ENCODE peak calls at places on chromosomes 12 and 14, in six cellular contexts. S, D, N, W, Z and Q are unnamed samples.

GRCh38 chr12:105214670-105215375 is 21.2 kb downstream of the APPL2 start:
- DNase-seq in W (no peak), D (no peak), Z (peak; percentile 93), N (no peak), S (no peak), Q (no peak)

GRCh38 chr12:131896080-131896810 is 1.8 kb downstream of the ULK1 start:
- DNase-seq in Z (peak; percentile 92), W (peak; percentile 94), D (peak; percentile 70), N (peak; percentile 75), S (peak; percentile 41), Q (peak; percentile 94)

GRCh38 chr14:70882771-70883492 is 24.3 kb upstream of the PCNX1 start:
- DNase-seq in N (peak; percentile 76), W (no peak), D (no peak), S (no peak), Z (peak; percentile 80), Q (no peak)

GRCh38 chr12:114817491-114818440 is 133.8 kb upstream of the TBX3 start:
- DNase-seq in N (no peak), W (peak; percentile 52), S (no peak), D (no peak), Z (no peak), Q (no peak)

GRCh38 chr14:54803396-54803795 is 99.2 kb downstream of the GCH1 start:
- DNase-seq in Z (no peak), S (no peak), W (no peak), D (no peak), N (no peak), Q (no peak)

GRCh38 chr12:38931461-38931860 is 26.1 kb upstream of the CPNE8 start:
- DNase-seq in N (no peak), Z (no peak), S (no peak), W (no peak), D (no peak), Q (no peak)

GRCh38 chr12:124913474-124914391 is 717 bp downstream of the UBC start:
- DNase-seq in N (peak; percentile 88), Z (peak; percentile 91), W (peak; percentile 94), S (peak; percentile 85), D (peak; percentile 50), Q (peak; percentile 66)

GRCh38 chr12:88856201-88856600 is 275.9 kb upstream of the KITLG start:
- DNase-seq in Z (no peak), W (no peak), D (no peak), N (no peak), S (no peak), Q (no peak)

GRCh38 chr14:55593698-55594097 is 13.7 kb downstream of the KTN1 start:
- DNase-seq in Z (no peak), D (no peak), N (no peak), S (no peak), W (no peak), Q (no peak)

DNA sequence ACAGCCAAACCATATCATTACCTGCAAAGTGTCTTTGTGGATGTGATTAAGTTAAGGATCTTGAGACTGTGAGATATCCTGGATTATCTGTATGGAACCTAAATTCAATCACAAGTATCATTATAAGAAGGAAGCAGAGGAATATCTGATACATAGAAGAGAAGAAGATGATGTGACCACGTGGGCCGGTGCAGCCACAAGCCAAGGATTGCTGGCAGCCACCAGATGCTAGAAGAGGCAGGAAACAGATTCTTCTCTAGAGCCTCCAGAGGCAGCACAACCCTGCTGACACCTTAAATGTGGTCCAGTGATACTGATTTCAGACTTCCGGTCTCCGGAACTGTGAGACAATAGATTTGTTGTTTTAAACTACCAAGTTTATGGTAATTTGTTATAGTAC is 6.1 kb upstream of the IFI27L2 start:
- DNase-seq in N (no peak), Z (no peak), W (no peak), S (no peak), D (no peak), Q (no peak)
- TF ChIP-seq CTCF in N (no peak), Z (no peak), W (no peak), S (no peak), D (no peak), Q (no peak)

DNA sequence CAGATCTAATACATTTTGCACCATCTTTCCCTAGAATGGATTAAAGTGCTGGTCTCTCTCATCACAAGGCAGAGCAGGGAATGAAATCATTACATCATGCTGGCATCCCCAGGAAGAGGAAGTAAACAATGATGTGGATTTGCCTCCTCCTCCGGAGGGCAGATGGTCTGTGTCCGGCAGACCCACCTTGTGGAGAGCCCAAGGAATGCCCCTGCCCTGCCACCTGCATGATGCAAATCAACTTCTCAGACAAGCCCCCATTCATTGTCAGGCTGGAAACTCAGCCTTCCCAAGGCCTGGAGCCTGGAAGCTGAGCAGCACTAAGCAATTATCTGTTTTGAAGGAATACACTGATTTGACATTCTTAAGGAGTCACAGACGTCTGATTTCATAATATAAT is 1149.1 kb downstream of the VRK1 start:
- DNase-seq in N (no peak), Z (no peak), S (no peak), D (no peak), W (no peak), Q (no peak)
- TF ChIP-seq CTCF in N (no peak), Z (no peak), S (no peak), D (no peak), W (no peak), Q (no peak)

DNA sequence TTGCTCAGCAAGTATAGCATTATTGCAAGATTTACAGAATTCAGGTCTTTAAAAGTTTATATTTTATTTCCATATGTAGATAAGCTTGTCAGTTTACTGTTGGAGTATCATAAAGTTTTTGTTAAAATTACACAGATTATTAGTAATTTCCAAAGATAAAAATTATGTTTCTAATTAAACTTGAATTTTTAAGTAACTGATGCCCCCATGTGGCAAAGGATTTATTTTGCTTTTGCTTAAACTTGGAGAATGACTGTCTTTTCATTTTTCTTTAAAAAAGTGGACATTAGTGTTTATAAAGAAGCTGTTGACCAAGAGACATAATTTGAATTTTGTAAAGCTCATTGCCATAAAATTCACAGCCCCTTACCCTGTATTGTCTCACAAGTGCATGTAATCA is 45.8 kb downstream of the ETNK1 start:
- DNase-seq in D (no peak), S (no peak), Z (no peak), W (no peak), N (no peak), Q (no peak)
- TF ChIP-seq CTCF in D (no peak), S (no peak), Z (peak; percentile 34), W (no peak), N (peak; percentile 8), Q (peak; percentile 27)

GRCh38 chr12:24780969-24781368 is 167.9 kb downstream of the BCAT1 start:
- DNase-seq in S (no peak), D (no peak), N (no peak), Z (no peak), W (no peak), Q (peak; percentile 13)
- TF ChIP-seq CTCF in S (no peak), D (no peak), N (peak; percentile 42), Z (peak; percentile 25), W (no peak), Q (peak; percentile 34)

GRCh38 chr12:67069451-67070306 is 199.5 kb upstream of the CAND1 start:
- DNase-seq in N (peak; percentile 36), W (peak; percentile 40), Z (peak; percentile 52), S (no peak), D (no peak), Q (peak; percentile 41)
- TF ChIP-seq CTCF in N (no peak), W (no peak), Z (peak; percentile 6), S (no peak), D (no peak), Q (no peak)

GRCh38 chr12:5442251-5443006 is 10.5 kb downstream of the NTF3 start:
- DNase-seq in S (no peak), Z (no peak), W (peak; percentile 62), D (no peak), N (no peak), Q (no peak)
- TF ChIP-seq CTCF in S (no peak), Z (no peak), W (peak; percentile 44), D (peak; percentile 56), N (peak; percentile 28), Q (peak; percentile 41)

GRCh38 chr12:84397846-84398245 is 514.8 kb downstream of the SLC6A15 start:
- DNase-seq in W (no peak), N (no peak), S (no peak), Z (no peak), D (no peak), Q (no peak)
- TF ChIP-seq CTCF in W (no peak), N (no peak), S (no peak), Z (no peak), D (no peak), Q (no peak)

GRCh38 chr12:130868412-130868811 is 3.5 kb upstream of the RAN start:
- DNase-seq in N (no peak), W (no peak), S (no peak), Z (no peak), D (no peak), Q (no peak)
- TF ChIP-seq CTCF in N (no peak), W (no peak), S (no peak), Z (no peak), D (no peak), Q (no peak)

GRCh38 chr12:76113800-76114757 is 29.6 kb upstream of the NAP1L1 start:
- DNase-seq in D (no peak), W (peak; percentile 37), Z (no peak), N (no peak), S (no peak), Q (no peak)

GRCh38 chr12:76111209-76111749 is 26.8 kb upstream of the NAP1L1 start:
- DNase-seq in Z (no peak), S (no peak), D (no peak), N (no peak), W (no peak), Q (no peak)

GRCh38 chr12:76117751-76118150 is 33.3 kb upstream of the NAP1L1 start:
- DNase-seq in S (no peak), D (no peak), W (no peak), N (no peak), Z (no peak), Q (no peak)

GRCh38 chr12:76119887-76120286 is 35.4 kb upstream of the NAP1L1 start:
- DNase-seq in D (no peak), Z (no peak), W (no peak), N (no peak), S (no peak), Q (no peak)

DNA sequence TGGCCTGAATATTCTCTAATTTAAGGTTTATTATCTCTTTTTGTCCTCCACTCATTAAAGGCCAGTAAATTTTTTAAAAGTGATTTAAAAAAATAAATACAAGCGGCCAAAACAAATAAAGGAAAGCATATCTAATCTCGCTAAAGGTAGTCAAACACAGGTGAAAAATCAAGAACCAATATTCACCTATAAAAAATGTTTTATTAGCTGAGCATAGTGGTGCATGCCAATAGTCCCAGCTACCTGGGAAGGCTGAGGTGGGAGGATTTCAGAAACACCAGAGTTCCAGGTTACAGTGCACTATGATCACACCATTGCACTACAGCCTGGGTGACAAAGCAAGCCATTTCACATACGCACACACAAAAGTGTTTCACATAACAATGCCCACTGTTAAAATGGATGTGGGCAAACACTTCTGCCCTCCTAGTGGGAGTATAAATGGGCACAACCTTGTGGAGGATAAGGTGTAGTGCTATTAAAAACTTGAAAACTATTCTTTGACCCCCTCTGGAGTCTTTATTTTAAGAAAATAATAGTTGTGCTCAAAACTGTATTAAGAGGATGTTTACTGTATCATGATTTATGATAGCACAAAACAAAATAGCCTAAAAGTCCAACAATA is 32.7 kb upstream of the NAP1L1 start:
- DNase-seq in N (no peak), W (no peak), Z (no peak), D (no peak), S (no peak), Q (no peak)
- TF ChIP-seq CTCF in N (no peak), W (peak; percentile 5), Z (no peak), D (no peak), S (no peak), Q (no peak)

DNA sequence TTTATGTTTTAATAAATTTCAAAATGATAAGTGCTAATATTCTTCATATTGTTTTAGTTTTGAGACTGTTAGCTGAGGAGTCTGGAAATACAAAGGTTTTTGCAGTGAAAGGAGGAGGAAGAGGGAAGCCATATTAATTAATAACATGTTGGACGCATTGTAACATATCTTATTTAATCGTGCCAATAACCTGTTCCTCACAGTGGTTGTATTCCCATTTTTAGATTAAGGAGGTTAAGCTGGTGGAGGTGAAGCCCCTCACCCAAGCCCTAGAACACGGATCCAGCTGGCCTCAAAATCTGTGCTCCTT is 92.4 kb downstream of the EML1 start:
- DNase-seq in N (no peak), W (no peak), D (no peak), Z (no peak), S (no peak), Q (no peak)
- TF ChIP-seq CTCF in N (no peak), W (no peak), D (no peak), Z (no peak), S (peak; percentile 49), Q (no peak)